ENCODE peak calls at places on chromosomes 12 and 14, in nine cellular contexts. Z is NK-92 treated with Interleukin-12 subunit alpha and Interleukin-12 subunit beta, amount 100 ng/mL, for 24 hours; G is adipocyte; I is HCEC 1CT; B is SK-N-SH; R is aorta; E is T-helper 9 cell; F is testis; S is upper lobe of right lung. X is an unnamed sample.

GRCh38 chr12:30996752-30997151 is 70.2 kb downstream of the TSPAN11 start:
- DNase-seq in Z (no peak), G (no peak), I (no peak), B (no peak), R (peak), E (no peak), F (no peak), S (no peak), X (no peak)

GRCh38 chr12:132388379-132389015 is 59.1 kb upstream of the GALNT9 start:
- DNase-seq in Z (no peak), G (no peak), I (no peak), B (no peak), R (no peak), E (no peak), F (no peak), S (no peak), X (no peak)

GRCh38 chr14:35213869-35214387 is 78.3 kb upstream of the PSMA6 start:
- DNase-seq in Z (no peak), G (peak), I (peak), B (no peak), R (no peak), E (no peak), F (no peak), S (no peak), X (no peak)

GRCh38 chr12:49675137-49675536 is 32.1 kb downstream of the FMNL3 start:
- DNase-seq in Z (no peak), G (no peak), I (no peak), B (no peak), R (no peak), E (no peak), F (no peak), S (no peak), X (no peak)

GRCh38 chr14:96104469-96105057 is 65.4 kb downstream of the C14orf132 start:
- DNase-seq in Z (no peak), G (peak), I (peak), B (no peak), R (peak), E (no peak), F (no peak), S (peak), X (peak)

GRCh38 chr12:49446571-49446970 is 79.3 kb downstream of the SPATS2 start:
- DNase-seq in Z (no peak), G (no peak), I (no peak), B (no peak), R (no peak), E (no peak), F (no peak), S (no peak), X (no peak)

GRCh38 chr12:121128908-121129704 is 3.6 kb upstream of the P2RX7 start:
- DNase-seq in Z (peak), G (no peak), I (peak), B (peak), R (peak), E (peak), F (peak), S (peak), X (peak)

GRCh38 chr12:48969847-48970701 is 1.5 kb downstream of the WNT10B start:
- DNase-seq in Z (no peak), G (peak), I (no peak), B (peak), R (no peak), E (peak), F (no peak), S (no peak), X (no peak)

GRCh38 chr12:79155703-79156102 is 291.1 kb downstream of the SYT1 start:
- DNase-seq in Z (no peak), G (peak), I (peak), B (no peak), R (no peak), E (no peak), F (no peak), S (no peak), X (no peak)

GRCh38 chr12:18345021-18345735 is 83.9 kb downstream of the PIK3C2G start:
- DNase-seq in Z (no peak), G (no peak), I (no peak), B (no peak), R (no peak), E (no peak), F (no peak), S (no peak), X (no peak)

GRCh38 chr12:85621041-85621440 is 215.2 kb downstream of the RASSF9 start:
- DNase-seq in Z (no peak), G (no peak), I (no peak), B (no peak), R (no peak), E (no peak), F (no peak), S (no peak), X (no peak)

GRCh38 chr14:77869350-77869749 is 69.4 kb downstream of the ADCK1 start:
- DNase-seq in Z (no peak), G (no peak), I (peak), B (no peak), R (no peak), E (no peak), F (no peak), S (no peak), X (no peak)

GRCh38 chr12:104482113-104482512 is 25.4 kb downstream of the CHST11 start:
- DNase-seq in Z (no peak), G (no peak), I (no peak), B (no peak), R (no peak), E (no peak), F (no peak), S (no peak), X (no peak)

GRCh38 chr14:28773917-28774691 is 7.5 kb downstream of the FOXG1 start:
- DNase-seq in Z (no peak), G (peak), I (peak), B (no peak), R (no peak), E (no peak), F (peak), S (no peak), X (no peak)

GRCh38 chr14:101598571-101599233 is 37.4 kb downstream of the DIO3 start:
- DNase-seq in Z (no peak), G (no peak), I (no peak), B (no peak), R (no peak), E (no peak), F (peak), S (no peak), X (no peak)

GRCh38 chr14:50083467-50084337 is 32.7 kb downstream of the VCPKMT start:
- DNase-seq in Z (peak), G (peak), I (no peak), B (no peak), R (no peak), E (peak), F (no peak), S (peak), X (peak)